ENCODE peak calls at places on chromosomes 11 and 22, in ten cellular contexts. Q, M, S, Y, G, A, O, B, H and X are unnamed samples.

GRCh38 chr11:58275002-58275401 is 6.9 kb upstream of the OR10W1 start:
- DNase-seq in Q (no peak), M (no peak), S (no peak), Y (no peak), G (no peak), A (no peak), O (no peak), B (no peak), H (no peak), X (no peak)

GRCh38 chr11:66359662-66360087 is 11.9 kb downstream of the SLC29A2 start:
- DNase-seq in Q (no peak), M (no peak), S (no peak), Y (no peak), G (no peak), A (no peak), O (no peak), B (no peak), H (no peak), X (no peak)

GRCh38 chr11:12216542-12217422 is 106.4 kb downstream of the MICAL2 start:
- DNase-seq in Q (no peak), M (no peak), S (no peak), Y (no peak), G (peak; percentile 36), A (no peak), O (peak; percentile 56), B (no peak), H (no peak), X (no peak)

GRCh38 chr22:31103111-31103510 is 4.3 kb downstream of the SELENOM start:
- DNase-seq in Q (peak; percentile 21), M (no peak), S (no peak), Y (no peak), G (no peak), A (no peak), O (no peak), B (no peak), H (no peak), X (no peak)

GRCh38 chr11:74634537-74634936 is 42.2 kb downstream of the POLD3 start:
- DNase-seq in Q (no peak), M (no peak), S (no peak), Y (no peak), G (peak; percentile 66), A (peak; percentile 71), O (no peak), B (peak; percentile 52), H (no peak), X (no peak)

GRCh38 chr22:36406139-36406538 is 18.4 kb upstream of the MYH9 start:
- DNase-seq in Q (no peak), M (peak; percentile 58), S (no peak), Y (no peak), G (no peak), A (no peak), O (no peak), B (no peak), H (no peak), X (no peak)

GRCh38 chr11:110850846-110851245 is 138.6 kb upstream of the ARHGAP20 start:
- DNase-seq in Q (no peak), M (no peak), S (no peak), Y (no peak), G (no peak), A (no peak), O (no peak), B (no peak), H (no peak), X (no peak)

GRCh38 chr11:35524780-35525179 is 636 bp downstream of the PAMR1 start:
- DNase-seq in Q (no peak), M (no peak), S (no peak), Y (no peak), G (peak; percentile 68), A (no peak), O (no peak), B (no peak), H (no peak), X (no peak)

DNA sequence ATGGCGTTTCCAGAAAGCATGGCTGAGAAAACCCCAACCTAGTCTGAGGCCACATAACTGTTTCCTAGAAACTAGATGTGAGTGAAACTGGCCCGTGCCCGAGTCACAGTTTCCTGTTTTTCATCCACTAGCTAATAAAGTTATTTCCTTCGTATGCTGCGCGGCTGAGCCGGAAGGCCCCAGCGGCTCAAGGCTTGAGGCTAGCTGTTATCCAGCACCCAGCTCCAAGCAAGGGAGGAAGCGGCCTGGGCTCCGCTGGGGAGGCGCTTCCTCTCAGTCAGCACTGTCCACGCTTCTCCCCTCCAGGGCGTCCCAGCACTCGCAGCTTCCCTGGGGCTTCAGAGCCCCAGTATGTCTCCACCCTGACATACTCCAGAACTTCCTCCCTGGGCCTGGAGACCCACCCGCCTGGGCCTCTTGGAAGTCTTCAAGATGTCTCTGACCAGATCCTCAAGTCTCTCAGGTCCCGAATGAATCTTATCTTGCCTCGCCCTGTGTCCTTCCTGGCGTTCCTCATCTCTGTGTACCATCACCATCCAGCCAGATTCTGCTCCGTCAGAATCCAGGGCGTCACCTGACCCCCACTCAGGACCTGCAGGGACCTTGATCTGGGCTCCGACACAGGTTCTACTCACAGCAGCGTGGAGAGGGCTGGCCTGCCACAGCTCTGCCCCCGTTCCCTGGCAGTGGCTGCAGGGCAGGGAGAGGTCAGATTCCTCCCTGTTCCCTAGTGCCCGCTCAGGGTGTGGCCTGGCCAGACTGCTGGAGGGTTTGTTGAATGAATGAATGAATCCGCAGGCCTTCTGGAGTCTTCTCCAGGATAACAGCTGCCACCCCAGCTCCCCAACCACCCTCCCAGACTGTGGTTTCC is 81.9 kb downstream of the LRRC32 start:
- DNase-seq in Q (no peak), M (peak; percentile 80), S (peak; percentile 36), Y (no peak), G (peak; percentile 25), A (no peak), O (peak; percentile 42), B (no peak), H (peak; percentile 92), X (peak; percentile 80)
- TF ChIP-seq POLR2A in Q (no peak), M (no peak), S (no peak), Y (no peak), G (no peak), A (no peak), O (no peak), B (no peak), H (no peak), X (no peak)

GRCh38 chr11:128714881-128715280 is 21.0 kb downstream of the FLI1 start:
- DNase-seq in Q (no peak), M (no peak), S (no peak), Y (no peak), G (peak; percentile 97), A (no peak), O (no peak), B (no peak), H (no peak), X (no peak)

GRCh38 chr11:128716661-128717210 is 22.9 kb downstream of the FLI1 start:
- DNase-seq in Q (no peak), M (no peak), S (no peak), Y (no peak), G (peak; percentile 62), A (no peak), O (no peak), B (no peak), H (no peak), X (peak; percentile 50)

GRCh38 chr11:128715691-128716153 is 21.9 kb downstream of the FLI1 start:
- DNase-seq in Q (no peak), M (no peak), S (no peak), Y (no peak), G (peak; percentile 40), A (no peak), O (no peak), B (no peak), H (no peak), X (no peak)

GRCh38 chr11:128717581-128717980 is 23.7 kb downstream of the FLI1 start:
- DNase-seq in Q (no peak), M (no peak), S (no peak), Y (no peak), G (no peak), A (no peak), O (no peak), B (no peak), H (no peak), X (no peak)

DNA sequence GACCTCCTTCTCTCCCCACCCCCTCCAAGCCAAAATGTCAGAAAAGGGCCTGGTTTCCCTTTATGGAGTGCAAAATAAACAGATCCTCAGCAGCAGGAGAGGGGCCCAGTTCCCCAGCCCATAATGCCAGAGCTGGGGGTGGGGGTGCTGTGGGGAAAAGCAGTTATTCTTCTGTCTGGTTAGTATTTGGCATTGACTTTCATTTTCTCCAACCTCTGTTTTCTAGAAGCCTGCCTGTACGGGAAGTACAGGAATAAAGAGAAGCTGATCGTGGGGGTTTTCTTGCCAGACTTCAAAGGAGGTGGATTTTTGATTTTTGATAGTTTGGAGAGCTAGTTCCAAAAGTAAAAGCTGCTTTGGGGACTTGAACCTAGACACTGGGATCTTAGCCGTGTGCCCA is 22.4 kb downstream of the FLI1 start:
- DNase-seq in Q (no peak), M (no peak), S (no peak), Y (no peak), G (no peak), A (no peak), O (no peak), B (no peak), H (no peak), X (no peak)
- H3K4me1 ChIP-seq in Q (peaks cover 49% of the 10 kb centered on the region), M (peaks cover 68% of the 10 kb centered on the region), S (peaks cover 58% of the 10 kb centered on the region), Y (peaks cover 22% of the 10 kb centered on the region), G (peaks cover 19% of the 10 kb centered on the region), A (no peaks in the 10 kb centered on the region), O (peaks cover 41% of the 10 kb centered on the region), B (no peaks in the 10 kb centered on the region), H (peaks cover 76% of the 10 kb centered on the region), X (peaks cover 75% of the 10 kb centered on the region)

GRCh38 chr22:17911312-17911705 is 113.1 kb downstream of the MICAL3 start:
- DNase-seq in Q (no peak), M (no peak), S (no peak), Y (no peak), G (no peak), A (no peak), O (no peak), B (no peak), H (no peak), X (no peak)

GRCh38 chr22:17911887-17912286 is 112.5 kb downstream of the MICAL3 start:
- DNase-seq in Q (no peak), M (no peak), S (no peak), Y (no peak), G (no peak), A (no peak), O (no peak), B (no peak), H (no peak), X (no peak)

GRCh38 chr22:17907731-17908051 is 116.7 kb downstream of the MICAL3 start:
- DNase-seq in Q (no peak), M (no peak), S (no peak), Y (no peak), G (no peak), A (no peak), O (no peak), B (no peak), H (no peak), X (no peak)

GRCh38 chr22:17912942-17913704 is 111.2 kb downstream of the MICAL3 start:
- DNase-seq in Q (no peak), M (no peak), S (no peak), Y (no peak), G (no peak), A (no peak), O (no peak), B (no peak), H (no peak), X (no peak)

GRCh38 chr22:17910561-17911311 is 113.6 kb downstream of the MICAL3 start:
- DNase-seq in Q (no peak), M (peak; percentile 98), S (peak; percentile 28), Y (peak; percentile 55), G (peak; percentile 91), A (no peak), O (no peak), B (peak; percentile 71), H (no peak), X (no peak)
- TF ChIP-seq POLR2A in Q (no peak), M (peak; percentile 65), S (no peak), Y (no peak), G (peak; percentile 58), A (no peak), O (no peak), B (no peak), H (no peak), X (no peak)

GRCh38 chr11:27390959-27391326 is 27.9 kb upstream of the CCDC34 start:
- DNase-seq in Q (no peak), M (no peak), S (no peak), Y (no peak), G (peak; percentile 83), A (no peak), O (no peak), B (no peak), H (no peak), X (no peak)
- H3K4me1 ChIP-seq in Q (no peaks in the 10 kb centered on the region), M (peaks cover 59% of the 10 kb centered on the region), S (peaks cover 51% of the 10 kb centered on the region), Y (peaks cover 24% of the 10 kb centered on the region), G (peaks cover 16% of the 10 kb centered on the region), A (peaks cover 37% of the 10 kb centered on the region), O (peaks cover 37% of the 10 kb centered on the region), B (no peaks in the 10 kb centered on the region), H (peaks cover 23% of the 10 kb centered on the region), X (peaks cover 7% of the 10 kb centered on the region)